ENCODE peak calls at places on chromosome 1, in eight cellular contexts. One of them, this sample, is unnamed.

GRCh38 chr1:206001476-206001888 is 1.7 kb downstream of the RAB7B start:
- DNase-seq in right lobe of liver: peak
- DNase-seq in ovary: no peak
- DNase-seq in IMR-90: peak
- DNase-seq in GM12891: no peak
- DNase-seq in transverse colon: no peak
- DNase-seq in body of pancreas: no peak
- DNase-seq in HCT116: peak
- DNase-seq in this sample: peak

GRCh38 chr1:43056981-43057391 is 98.3 kb upstream of the SLC2A1 start:
- DNase-seq in right lobe of liver: no peak
- DNase-seq in ovary: peak
- DNase-seq in IMR-90: peak
- DNase-seq in GM12891: no peak
- DNase-seq in transverse colon: no peak
- DNase-seq in body of pancreas: no peak
- DNase-seq in HCT116: no peak
- DNase-seq in this sample: no peak

GRCh38 chr1:248837794-248838356 is at the start of gene ZNF672:
- DNase-seq in right lobe of liver: peak
- DNase-seq in ovary: peak
- DNase-seq in IMR-90: peak
- DNase-seq in GM12891: peak
- DNase-seq in transverse colon: peak
- DNase-seq in body of pancreas: peak
- DNase-seq in HCT116: peak
- DNase-seq in this sample: peak

GRCh38 chr1:213389061-213389581 is 338.1 kb downstream of the RPS6KC1 start:
- DNase-seq in right lobe of liver: no peak
- DNase-seq in ovary: no peak
- DNase-seq in IMR-90: no peak
- DNase-seq in GM12891: no peak
- DNase-seq in transverse colon: no peak
- DNase-seq in body of pancreas: no peak
- DNase-seq in HCT116: no peak
- DNase-seq in this sample: no peak

GRCh38 chr1:27332536-27333281 is 9.1 kb upstream of the SYTL1 start:
- DNase-seq in right lobe of liver: no peak
- DNase-seq in ovary: no peak
- DNase-seq in IMR-90: peak
- DNase-seq in GM12891: peak
- DNase-seq in transverse colon: peak
- DNase-seq in body of pancreas: peak
- DNase-seq in HCT116: no peak
- DNase-seq in this sample: no peak

GRCh38 chr1:228092342-228093049 is 10.0 kb downstream of the ARF1 start:
- DNase-seq in right lobe of liver: no peak
- DNase-seq in ovary: no peak
- DNase-seq in IMR-90: no peak
- DNase-seq in GM12891: no peak
- DNase-seq in transverse colon: no peak
- DNase-seq in body of pancreas: no peak
- DNase-seq in HCT116: no peak
- DNase-seq in this sample: no peak

GRCh38 chr1:82388679-82389078 is 587.9 kb downstream of the ADGRL2 start:
- DNase-seq in right lobe of liver: no peak
- DNase-seq in ovary: no peak
- DNase-seq in IMR-90: peak
- DNase-seq in GM12891: no peak
- DNase-seq in transverse colon: no peak
- DNase-seq in body of pancreas: peak
- DNase-seq in HCT116: no peak
- DNase-seq in this sample: no peak

GRCh38 chr1:173276922-173277800 is 70.0 kb upstream of the TNFSF4 start:
- DNase-seq in right lobe of liver: no peak
- DNase-seq in ovary: no peak
- DNase-seq in IMR-90: no peak
- DNase-seq in GM12891: no peak
- DNase-seq in transverse colon: no peak
- DNase-seq in body of pancreas: no peak
- DNase-seq in HCT116: no peak
- DNase-seq in this sample: no peak

GRCh38 chr1:71080178-71080781 is 555 bp downstream of the ZRANB2 start:
- DNase-seq in right lobe of liver: peak
- DNase-seq in ovary: no peak
- DNase-seq in IMR-90: peak
- DNase-seq in GM12891: no peak
- DNase-seq in transverse colon: no peak
- DNase-seq in body of pancreas: peak
- DNase-seq in HCT116: no peak
- DNase-seq in this sample: no peak

GRCh38 chr1:169590932-169591331 is 4.7 kb upstream of the F5 start:
- DNase-seq in right lobe of liver: no peak
- DNase-seq in ovary: no peak
- DNase-seq in IMR-90: no peak
- DNase-seq in GM12891: no peak
- DNase-seq in transverse colon: no peak
- DNase-seq in body of pancreas: no peak
- DNase-seq in HCT116: no peak
- DNase-seq in this sample: no peak

GRCh38 chr1:160942926-160943325 is 11.7 kb downstream of the ITLN2 start:
- DNase-seq in right lobe of liver: no peak
- DNase-seq in ovary: no peak
- DNase-seq in IMR-90: no peak
- DNase-seq in GM12891: no peak
- DNase-seq in transverse colon: no peak
- DNase-seq in body of pancreas: peak
- DNase-seq in HCT116: no peak
- DNase-seq in this sample: no peak

GRCh38 chr1:29517251-29518080 is 281.1 kb downstream of the PTPRU start:
- DNase-seq in right lobe of liver: peak
- DNase-seq in ovary: no peak
- DNase-seq in IMR-90: no peak
- DNase-seq in GM12891: no peak
- DNase-seq in transverse colon: no peak
- DNase-seq in body of pancreas: no peak
- DNase-seq in HCT116: no peak
- DNase-seq in this sample: no peak

GRCh38 chr1:152783095-152783494 is 3.0 kb upstream of the LCE1E start:
- DNase-seq in right lobe of liver: no peak
- DNase-seq in ovary: no peak
- DNase-seq in IMR-90: no peak
- DNase-seq in GM12891: no peak
- DNase-seq in transverse colon: no peak
- DNase-seq in body of pancreas: no peak
- DNase-seq in HCT116: no peak
- DNase-seq in this sample: no peak

GRCh38 chr1:182069028-182069466 is 7.5 kb upstream of the ZNF648 start:
- DNase-seq in right lobe of liver: peak
- DNase-seq in ovary: peak
- DNase-seq in IMR-90: peak
- DNase-seq in GM12891: peak
- DNase-seq in transverse colon: peak
- DNase-seq in body of pancreas: peak
- DNase-seq in HCT116: peak
- DNase-seq in this sample: peak

GRCh38 chr1:1179339-1179982 is 5.8 kb downstream of the TTLL10 start:
- DNase-seq in right lobe of liver: no peak
- DNase-seq in ovary: no peak
- DNase-seq in IMR-90: no peak
- DNase-seq in GM12891: no peak
- DNase-seq in transverse colon: peak
- DNase-seq in body of pancreas: peak
- DNase-seq in HCT116: no peak
- DNase-seq in this sample: no peak

GRCh38 chr1:234724517-234725176 is 114.7 kb upstream of the IRF2BP2 start:
- DNase-seq in right lobe of liver: peak
- DNase-seq in ovary: peak
- DNase-seq in IMR-90: no peak
- DNase-seq in GM12891: no peak
- DNase-seq in transverse colon: peak
- DNase-seq in body of pancreas: peak
- DNase-seq in HCT116: peak
- DNase-seq in this sample: no peak

GRCh38 chr1:202571719-202572339 is 138.4 kb downstream of the SYT2 start:
- DNase-seq in right lobe of liver: no peak
- DNase-seq in ovary: no peak
- DNase-seq in IMR-90: peak
- DNase-seq in GM12891: no peak
- DNase-seq in transverse colon: no peak
- DNase-seq in body of pancreas: no peak
- DNase-seq in HCT116: peak
- DNase-seq in this sample: no peak

GRCh38 chr1:39984951-39985350 is 30.0 kb downstream of the MFSD2A start:
- DNase-seq in right lobe of liver: no peak
- DNase-seq in ovary: no peak
- DNase-seq in IMR-90: no peak
- DNase-seq in GM12891: no peak
- DNase-seq in transverse colon: no peak
- DNase-seq in body of pancreas: no peak
- DNase-seq in HCT116: no peak
- DNase-seq in this sample: no peak

GRCh38 chr1:204583909-204584632 is 67.9 kb downstream of the MDM4 start:
- DNase-seq in right lobe of liver: no peak
- DNase-seq in ovary: no peak
- DNase-seq in IMR-90: no peak
- DNase-seq in GM12891: no peak
- DNase-seq in transverse colon: no peak
- DNase-seq in body of pancreas: peak
- DNase-seq in HCT116: no peak
- DNase-seq in this sample: no peak

DNA sequence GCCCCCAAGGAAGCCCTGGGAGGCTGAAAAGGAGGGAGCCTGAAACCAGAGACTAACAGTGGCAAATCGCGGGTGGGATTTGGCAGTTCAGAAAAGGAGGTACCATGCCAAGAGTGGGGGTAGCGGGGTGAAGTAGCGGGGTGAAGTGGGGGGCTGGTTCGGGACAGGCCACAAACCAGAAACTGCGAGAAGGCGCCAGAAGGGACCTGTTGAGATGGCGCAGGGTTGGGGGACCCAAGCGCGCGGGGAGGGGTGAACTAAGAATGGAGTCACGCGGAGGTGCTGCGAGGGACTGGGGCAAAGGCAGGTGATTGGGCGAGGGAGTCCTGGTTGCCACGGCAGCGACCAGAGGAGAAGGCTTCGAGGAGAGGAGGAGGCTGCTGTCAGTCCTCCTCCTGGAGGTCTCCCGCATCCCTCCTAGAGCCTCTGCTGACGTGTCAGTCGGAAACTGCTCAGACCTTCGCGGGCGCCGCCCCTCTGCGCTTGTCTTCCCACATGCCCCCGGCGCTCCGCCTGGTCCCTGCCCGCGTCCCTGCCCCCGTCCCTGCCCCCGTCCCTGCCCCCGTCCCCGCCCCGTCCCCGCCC is 438 bp upstream of the MIA3 start:
- DNase-seq in right lobe of liver: peak
- DNase-seq in ovary: peak
- DNase-seq in IMR-90: peak
- DNase-seq in GM12891: peak
- DNase-seq in transverse colon: peak
- DNase-seq in body of pancreas: peak
- DNase-seq in HCT116: peak
- DNase-seq in this sample: peak
- TF ChIP-seq POLR2A in right lobe of liver: peak
- TF ChIP-seq POLR2A in ovary: peak
- TF ChIP-seq POLR2A in IMR-90: peak
- TF ChIP-seq POLR2A in GM12891: no peak
- TF ChIP-seq POLR2A in transverse colon: peak
- TF ChIP-seq POLR2A in body of pancreas: peak
- TF ChIP-seq POLR2A in HCT116: no peak
- TF ChIP-seq POLR2A in this sample: peak

DNA sequence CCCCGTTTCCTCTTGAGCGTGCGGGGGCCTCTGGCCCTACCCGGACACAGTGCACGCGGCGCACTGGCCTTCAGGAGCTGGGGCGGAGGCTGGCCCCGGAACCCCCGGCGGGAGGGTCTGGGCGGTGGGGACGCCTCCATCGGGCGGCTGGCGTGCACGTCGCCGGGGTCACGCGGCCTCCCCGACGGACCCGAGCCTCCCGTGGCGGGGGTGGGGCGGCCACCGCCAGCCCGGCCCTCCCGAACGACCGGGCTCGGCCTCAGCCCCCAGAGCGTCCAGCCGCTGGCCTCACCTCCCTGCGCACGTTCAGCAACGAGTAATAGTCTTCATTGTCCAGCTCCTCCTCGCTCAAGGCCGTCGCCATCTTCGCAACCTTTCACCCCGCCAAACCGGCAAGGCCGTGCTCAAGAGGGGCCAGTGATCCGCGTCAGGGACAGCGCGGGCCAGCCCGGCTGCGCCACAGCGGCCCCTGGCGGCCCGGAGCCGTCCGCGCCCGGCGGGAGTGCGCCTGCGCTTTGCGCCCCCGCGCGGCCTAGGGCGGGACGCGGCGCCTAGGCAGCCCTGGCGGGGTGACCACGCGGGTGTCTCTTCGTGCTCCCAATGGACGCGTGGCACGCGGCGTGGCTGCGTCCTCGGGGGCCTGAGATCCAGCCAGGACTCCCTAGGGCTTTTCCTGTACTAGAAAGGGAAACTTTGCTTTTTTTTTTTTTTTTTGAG is at the start of gene DNAJC11:
- DNase-seq in right lobe of liver: peak
- DNase-seq in ovary: peak
- DNase-seq in IMR-90: peak
- DNase-seq in GM12891: peak
- DNase-seq in transverse colon: peak
- DNase-seq in body of pancreas: peak
- DNase-seq in HCT116: peak
- DNase-seq in this sample: peak
- TF ChIP-seq POLR2A in right lobe of liver: peak
- TF ChIP-seq POLR2A in ovary: no peak
- TF ChIP-seq POLR2A in IMR-90: peak
- TF ChIP-seq POLR2A in GM12891: peak
- TF ChIP-seq POLR2A in transverse colon: peak
- TF ChIP-seq POLR2A in body of pancreas: peak
- TF ChIP-seq POLR2A in HCT116: peak
- TF ChIP-seq POLR2A in this sample: peak

GRCh38 chr1:23559136-23559984 is at the start of gene ID3:
- DNase-seq in right lobe of liver: peak
- DNase-seq in ovary: peak
- DNase-seq in IMR-90: peak
- DNase-seq in GM12891: peak
- DNase-seq in transverse colon: peak
- DNase-seq in body of pancreas: peak
- DNase-seq in HCT116: peak
- DNase-seq in this sample: no peak
- TF ChIP-seq POLR2A in right lobe of liver: peak
- TF ChIP-seq POLR2A in ovary: peak
- TF ChIP-seq POLR2A in IMR-90: peak
- TF ChIP-seq POLR2A in GM12891: peak
- TF ChIP-seq POLR2A in transverse colon: peak
- TF ChIP-seq POLR2A in body of pancreas: peak
- TF ChIP-seq POLR2A in HCT116: peak
- TF ChIP-seq POLR2A in this sample: peak

DNA sequence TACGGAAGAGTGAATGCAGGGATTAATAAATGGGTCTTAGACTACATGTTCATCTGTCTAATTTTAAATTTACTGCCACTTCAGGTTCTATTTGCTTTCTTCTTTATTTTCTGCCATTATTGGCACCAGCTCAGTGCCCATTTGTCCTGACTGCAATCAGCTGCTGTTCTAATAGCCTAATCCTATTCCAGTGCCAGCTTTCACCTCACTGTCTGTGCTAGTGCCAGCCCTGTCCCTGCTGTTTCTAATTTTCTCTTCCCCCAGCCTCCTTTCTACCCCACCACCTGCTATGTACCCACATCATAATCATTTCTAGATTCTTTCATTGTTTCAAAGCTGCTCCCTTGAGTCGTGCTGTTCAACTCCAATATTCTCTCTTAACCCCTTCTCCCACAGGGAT is 86.4 kb downstream of the KCNK1 start:
- DNase-seq in right lobe of liver: no peak
- DNase-seq in ovary: no peak
- DNase-seq in IMR-90: no peak
- DNase-seq in GM12891: no peak
- DNase-seq in transverse colon: no peak
- DNase-seq in body of pancreas: no peak
- DNase-seq in HCT116: no peak
- DNase-seq in this sample: no peak
- TF ChIP-seq POLR2A in right lobe of liver: no peak
- TF ChIP-seq POLR2A in ovary: no peak
- TF ChIP-seq POLR2A in IMR-90: no peak
- TF ChIP-seq POLR2A in GM12891: no peak
- TF ChIP-seq POLR2A in transverse colon: no peak
- TF ChIP-seq POLR2A in body of pancreas: no peak
- TF ChIP-seq POLR2A in HCT116: no peak
- TF ChIP-seq POLR2A in this sample: no peak

This sample was measured in H54.